ENCODE peak calls at places on chromosomes 2 and 18, in six cellular contexts. T is heart left ventricle, U is lower lobe of right lung, A is AG04449, P is mammary epithelial cell, V is GM12864. Q is an unnamed sample.

GRCh38 chr2:66370824-66371223 is 64.1 kb upstream of the MEIS1 start:
- DNase-seq in U (no peak), P (no peak), A (no peak), V (no peak), T (no peak), Q (no peak)

GRCh38 chr2:144325086-144325485 is 194.8 kb downstream of the ZEB2 start:
- DNase-seq in A (no peak), P (no peak), T (no peak), U (no peak), V (peak), Q (no peak)

GRCh38 chr2:196276421-196276820 is 105.0 kb upstream of the STK17B start:
- DNase-seq in T (no peak), P (no peak), U (no peak), A (no peak), V (no peak), Q (no peak)

GRCh38 chr2:210502997-210503621 is 26.6 kb upstream of the LANCL1 start:
- DNase-seq in V (no peak), T (peak), P (peak), A (no peak), U (no peak), Q (no peak)

GRCh38 chr2:42569116-42569711 is 782 bp downstream of the MTA3 start:
- DNase-seq in P (peak), V (no peak), T (peak), U (no peak), A (no peak), Q (no peak)

GRCh38 chr2:197628043-197628500 is 47.3 kb downstream of the RFTN2 start:
- DNase-seq in A (no peak), T (peak), U (no peak), V (peak), P (peak), Q (no peak)

GRCh38 chr2:202375611-202376408 is at the start of gene BMPR2:
- DNase-seq in U (peak), T (peak), A (peak), V (peak), P (peak), Q (peak)

GRCh38 chr2:62304429-62305417 is 108.8 kb downstream of the B3GNT2 start:
- DNase-seq in V (no peak), A (peak), U (peak), P (peak), T (peak), Q (no peak)

GRCh38 chr2:231364961-231365810 is 30.3 kb upstream of the B3GNT7 start:
- DNase-seq in P (peak), V (no peak), T (no peak), U (peak), A (peak), Q (no peak)

GRCh38 chr18:47422524-47422923 is 171.1 kb upstream of the SKOR2 start:
- DNase-seq in U (no peak), P (no peak), V (no peak), A (no peak), T (no peak), Q (no peak)

GRCh38 chr2:27057184-27057583 is 5.7 kb downstream of the AGBL5 start:
- DNase-seq in U (no peak), V (no peak), A (no peak), P (no peak), T (no peak), Q (no peak)

GRCh38 chr2:173076557-173077345 is 1.1 kb downstream of the MAP3K20 start:
- DNase-seq in P (peak), V (peak), U (peak), A (no peak), T (peak), Q (no peak)

GRCh38 chr18:75170022-75170789 is 38.7 kb downstream of the PTGR3 start:
- DNase-seq in P (no peak), A (no peak), U (no peak), V (no peak), T (peak), Q (no peak)

GRCh38 chr2:58906151-58906645 is 665.1 kb upstream of the FANCL start:
- DNase-seq in P (no peak), T (no peak), V (no peak), U (no peak), A (no peak), Q (no peak)

GRCh38 chr2:15666776-15667578 is 75.3 kb downstream of the DDX1 start:
- DNase-seq in P (peak), A (no peak), T (no peak), V (no peak), U (no peak), Q (no peak)

GRCh38 chr18:23143059-23143831 is 8.0 kb downstream of the CABLES1 start:
- DNase-seq in P (peak), A (no peak), V (no peak), T (no peak), U (peak), Q (no peak)

GRCh38 chr2:239400000-239400831 is 604 bp downstream of the HDAC4 start:
- DNase-seq in U (no peak), T (no peak), V (no peak), P (no peak), A (no peak), Q (no peak)

GRCh38 chr2:3168230-3168891 is 209.3 kb downstream of the EIPR1 start:
- DNase-seq in A (peak), U (no peak), V (no peak), T (no peak), P (peak), Q (no peak)

GRCh38 chr2:67256892-67257291 is 140.2 kb upstream of the ETAA1 start:
- DNase-seq in P (peak), A (peak), T (no peak), V (no peak), U (no peak), Q (no peak)

GRCh38 chr18:58321986-58322385 is 278.0 kb downstream of the NEDD4L start:
- DNase-seq in T (peak), V (peak), U (peak), A (no peak), P (peak), Q (peak)

GRCh38 chr2:9565436-9566153 is 10.0 kb upstream of the ADAM17 start:
- DNase-seq in V (no peak), A (peak), T (peak), P (peak), U (no peak), Q (no peak)

GRCh38 chr2:101750688-101751087 is 53.2 kb downstream of the MAP4K4 start:
- DNase-seq in U (no peak), T (no peak), P (no peak), V (no peak), A (no peak), Q (no peak)

GRCh38 chr2:156459720-156460119 is 23.5 kb downstream of the GPD2 start:
- DNase-seq in U (no peak), T (peak), V (no peak), P (no peak), A (no peak), Q (no peak)

GRCh38 chr2:18830962-18831361 is 241.6 kb upstream of the NT5C1B start:
- DNase-seq in U (no peak), A (no peak), T (no peak), V (no peak), P (no peak), Q (no peak)

GRCh38 chr18:2240311-2240705 is 331.0 kb downstream of the METTL4 start:
- DNase-seq in A (no peak), U (no peak), T (no peak), P (no peak), V (no peak), Q (no peak)

GRCh38 chr2:223901854-223902253 is 43.3 kb downstream of the WDFY1 start:
- DNase-seq in T (no peak), U (no peak), A (no peak), P (peak), V (no peak), Q (no peak)

GRCh38 chr2:151634726-151635467 is 99.4 kb downstream of the NEB start:
- DNase-seq in P (peak), A (no peak), T (no peak), U (no peak), V (no peak), Q (no peak)

GRCh38 chr2:179130560-179130959 is 80.6 kb upstream of the CCDC141 start:
- DNase-seq in P (no peak), U (no peak), T (no peak), V (no peak), A (no peak), Q (no peak)

GRCh38 chr2:179132076-179132475 is 82.1 kb upstream of the CCDC141 start:
- DNase-seq in U (no peak), A (no peak), T (no peak), P (no peak), V (no peak), Q (no peak)

GRCh38 chr2:179124282-179124681 is 74.3 kb upstream of the CCDC141 start:
- DNase-seq in V (no peak), T (no peak), A (no peak), U (no peak), P (no peak), Q (no peak)

GRCh38 chr2:179125404-179125803 is 75.5 kb upstream of the CCDC141 start:
- DNase-seq in U (no peak), A (no peak), P (no peak), T (no peak), V (no peak), Q (no peak)

GRCh38 chr2:179129574-179130238 is 79.8 kb upstream of the CCDC141 start:
- DNase-seq in U (no peak), P (no peak), V (no peak), T (no peak), A (no peak), Q (no peak)
- TF ChIP-seq CTCF in U (peak), P (peak), V (peak), T (peak), A (peak), Q (peak)

GRCh38 chr2:60735496-60736250 is 20.4 kb upstream of the PAPOLG start:
- DNase-seq in V (no peak), A (no peak), U (no peak), T (no peak), P (peak), Q (no peak)
- H3K4me3 ChIP-seq in V (peak), A (peak), U (peak), T (peak), P (peak), Q (peak)

GRCh38 chr2:113407446-113408099 is 29.9 kb upstream of the ZNG1B start:
- DNase-seq in T (no peak), P (peak), A (no peak), V (no peak), U (no peak), Q (no peak)
- TF ChIP-seq CTCF in T (no peak), P (peak), A (no peak), V (peak), U (peak), Q (no peak)

GRCh38 chr2:37083873-37084792 is at the start of the genes GPATCH11 and HEATR5B:
- DNase-seq in T (peak), V (peak), P (peak), U (peak), A (peak), Q (peak)

GRCh38 chr2:37080674-37081073 is 3.5 kb downstream of the HEATR5B start:
- DNase-seq in V (no peak), A (no peak), P (no peak), T (no peak), U (no peak), Q (no peak)

GRCh38 chr2:37084797-37085196 is 479 bp downstream of the GPATCH11 start:
- DNase-seq in V (no peak), A (no peak), U (no peak), T (no peak), P (no peak), Q (no peak)

GRCh38 chr2:37085731-37086147 is 1.4 kb downstream of the GPATCH11 start:
- DNase-seq in A (peak), P (peak), T (no peak), U (no peak), V (no peak), Q (no peak)

GRCh38 chr2:37080231-37080630 is 3.9 kb downstream of the HEATR5B start:
- DNase-seq in T (no peak), V (no peak), U (no peak), A (no peak), P (no peak), Q (no peak)
- H3K4me3 ChIP-seq in T (no peak), V (no peak), U (no peak), A (no peak), P (no peak), Q (no peak)

GRCh38 chr2:132837764-132838163 is 167.8 kb upstream of the LYPD1 start:
- DNase-seq in V (no peak), T (no peak), U (no peak), A (no peak), P (no peak), Q (no peak)
- TF ChIP-seq CTCF in V (no peak), T (no peak), U (no peak), A (no peak), P (no peak), Q (no peak)